ENCODE peak calls at places on chromosomes 4 and X, in seven cellular contexts. O is RWPE2; I is uterus; X is fibroblast of mammary gland; M is GM04504; L is bronchial epithelial cell; F is CD8-positive, alpha-beta memory T cell. J is an unnamed sample.
A peak's percentile ranks its signal among the peaks of the same experiment; 100 is the strongest.

GRCh38 chr4:141783770-141784169 is 147.4 kb downstream of the IL15 start:
- DNase-seq in M (no peak), I (no peak), X (no peak), F (no peak), L (no peak), O (no peak), J (no peak)

GRCh38 chr4:184671101-184671500 is 21.6 kb downstream of the PRIMPOL start:
- DNase-seq in I (no peak), F (no peak), O (no peak), M (no peak), L (peak; percentile 78), X (no peak), J (no peak)

GRCh38 chr4:189533603-189534002 is 407.1 kb upstream of the FRG1 start:
- DNase-seq in M (no peak), I (no peak), F (no peak), O (no peak), X (no peak), L (no peak), J (no peak)

GRCh38 chr4:10344824-10345223 is 112.4 kb downstream of the ZNF518B start:
- DNase-seq in I (no peak), O (no peak), M (no peak), X (no peak), L (no peak), F (no peak), J (no peak)

GRCh38 chrX:109393859-109394258 is 88.0 kb downstream of the GUCY2F start:
- DNase-seq in O (no peak), X (peak; percentile 6), M (no peak), F (no peak), I (no peak), L (peak; percentile 19), J (no peak)

GRCh38 chrX:154735695-154736393 is 15.0 kb downstream of the GAB3 start:
- DNase-seq in I (peak; percentile 64), O (peak; percentile 68), F (no peak), M (no peak), L (peak; percentile 80), X (peak; percentile 95), J (no peak)

GRCh38 chr4:99205104-99205979 is 13.7 kb downstream of the ADH6 start:
- DNase-seq in O (no peak), X (peak; percentile 86), F (no peak), I (peak; percentile 60), M (no peak), L (peak; percentile 33), J (no peak)

GRCh38 chr4:5378002-5378401 is 326.7 kb downstream of the STK32B start:
- DNase-seq in M (no peak), O (no peak), L (no peak), F (no peak), I (no peak), X (peak; percentile 7), J (no peak)

GRCh38 chr4:10079951-10080873 is 36.4 kb downstream of the WDR1 start:
- DNase-seq in M (no peak), X (no peak), I (peak; percentile 15), O (peak; percentile 34), L (no peak), F (no peak), J (no peak)

GRCh38 chr4:157012781-157013180 is 41.2 kb upstream of the PDGFC start:
- DNase-seq in F (no peak), M (no peak), O (no peak), I (no peak), X (peak; percentile 19), L (peak; percentile 14), J (no peak)

GRCh38 chr4:40310225-40310624 is 24.9 kb upstream of the CHRNA9 start:
- DNase-seq in X (no peak), M (no peak), I (no peak), L (no peak), F (no peak), O (no peak), J (no peak)

GRCh38 chrX:7927259-7928167 is at the start of gene PNPLA4:
- DNase-seq in F (peak; percentile 86), O (peak; percentile 61), X (peak; percentile 68), L (peak; percentile 61), I (peak; percentile 66), M (peak; percentile 24), J (peak; percentile 68)

GRCh38 chrX:120604359-120604782 is 470 bp downstream of the MCTS1 start:
- DNase-seq in M (no peak), O (no peak), L (peak; percentile 35), I (no peak), F (peak; percentile 31), X (peak; percentile 64), J (peak; percentile 7)

GRCh38 chrX:4570141-4570540 is 856.7 kb upstream of the PRKX start:
- DNase-seq in O (no peak), F (no peak), L (peak; percentile 40), X (no peak), I (no peak), M (no peak), J (no peak)

GRCh38 chr4:24857996-24858395 is 54.8 kb downstream of the CCDC149 start:
- DNase-seq in F (no peak), M (peak; percentile 73), O (no peak), X (peak; percentile 80), I (peak; percentile 40), L (peak; percentile 7), J (no peak)

GRCh38 chrX:129193357-129193756 is 329.9 kb downstream of the SMARCA1 start:
- DNase-seq in I (no peak), L (peak; percentile 24), X (no peak), F (no peak), O (no peak), M (no peak), J (no peak)